ENCODE peak calls at places on chromosomes 13 and 19, in ten cellular contexts. J is Peyer's patch, C is IMR-90, Q is heart left ventricle, Z is uterus, D is tibial nerve, F is body of pancreas, N is erythroblast, X is sigmoid colon, V is GM12892. P is an unnamed sample.

GRCh38 chr13:90868321-90868920 is 479.1 kb upstream of the MIR17HG start:
- DNase-seq in J (no peak), C (peak), Q (peak), Z (no peak), D (no peak), F (peak), N (peak), X (no peak), V (no peak), P (no peak)

GRCh38 chr19:19591133-19591825 is 27.2 kb downstream of the PBX4 start:
- DNase-seq in J (peak), C (peak), Q (no peak), Z (no peak), D (no peak), F (peak), N (no peak), X (no peak), V (peak), P (peak)

GRCh38 chr19:58182577-58182988 is 278 bp upstream of the ZNF274 start:
- DNase-seq in J (no peak), C (no peak), Q (no peak), Z (no peak), D (no peak), F (no peak), N (no peak), X (no peak), V (peak), P (no peak)

GRCh38 chr13:60838581-60838980 is 441.6 kb downstream of the TDRD3 start:
- DNase-seq in J (no peak), C (no peak), Q (no peak), Z (no peak), D (no peak), F (no peak), N (no peak), X (no peak), V (no peak), P (no peak)

GRCh38 chr13:42720116-42720857 is 61.1 kb upstream of the FAM216B start:
- DNase-seq in J (peak), C (peak), Q (no peak), Z (peak), D (no peak), F (peak), N (no peak), X (peak), V (no peak), P (no peak)

GRCh38 chr13:101455863-101456262 is 3.4 kb downstream of the ITGBL1 start:
- DNase-seq in J (no peak), C (peak), Q (no peak), Z (no peak), D (no peak), F (no peak), N (no peak), X (no peak), V (no peak), P (no peak)

GRCh38 chr13:23551213-23552008 is 18.8 kb upstream of the TNFRSF19 start:
- DNase-seq in J (no peak), C (no peak), Q (no peak), Z (no peak), D (no peak), F (no peak), N (no peak), X (no peak), V (no peak), P (no peak)

GRCh38 chr13:36769545-36769944 is 49.5 kb upstream of the RFXAP start:
- DNase-seq in J (no peak), C (no peak), Q (no peak), Z (no peak), D (no peak), F (peak), N (no peak), X (no peak), V (no peak), P (no peak)

GRCh38 chr13:20696073-20696472 is 7.4 kb upstream of the IL17D start:
- DNase-seq in J (no peak), C (no peak), Q (no peak), Z (no peak), D (no peak), F (no peak), N (no peak), X (no peak), V (no peak), P (no peak)

GRCh38 chr19:51887522-51888498 is at the start of gene ZNF577:
- DNase-seq in J (peak), C (peak), Q (peak), Z (peak), D (peak), F (peak), N (peak), X (peak), V (no peak), P (peak)
- TF ChIP-seq POLR2A in J (no peak), C (peak), Q (no peak), Z (peak), D (peak), F (peak), N (peak), X (no peak), V (no peak), P (no peak)

GRCh38 chr19:41879670-41880328 is 2.7 kb downstream of the CD79A start:
- DNase-seq in J (no peak), C (no peak), Q (no peak), Z (no peak), D (no peak), F (no peak), N (no peak), X (no peak), V (no peak), P (no peak)

GRCh38 chr19:41883463-41883820 is 458 bp downstream of the ARHGEF1 start:
- DNase-seq in J (no peak), C (no peak), Q (no peak), Z (no peak), D (no peak), F (no peak), N (no peak), X (no peak), V (no peak), P (no peak)

GRCh38 chr19:41883821-41884733 is 1.1 kb downstream of the ARHGEF1 start:
- DNase-seq in J (peak), C (peak), Q (peak), Z (peak), D (peak), F (peak), N (peak), X (peak), V (peak), P (peak)

GRCh38 chr19:41880329-41880708 is 2.7 kb upstream of the ARHGEF1 start:
- DNase-seq in J (no peak), C (no peak), Q (no peak), Z (no peak), D (no peak), F (no peak), N (no peak), X (no peak), V (no peak), P (no peak)

DNA sequence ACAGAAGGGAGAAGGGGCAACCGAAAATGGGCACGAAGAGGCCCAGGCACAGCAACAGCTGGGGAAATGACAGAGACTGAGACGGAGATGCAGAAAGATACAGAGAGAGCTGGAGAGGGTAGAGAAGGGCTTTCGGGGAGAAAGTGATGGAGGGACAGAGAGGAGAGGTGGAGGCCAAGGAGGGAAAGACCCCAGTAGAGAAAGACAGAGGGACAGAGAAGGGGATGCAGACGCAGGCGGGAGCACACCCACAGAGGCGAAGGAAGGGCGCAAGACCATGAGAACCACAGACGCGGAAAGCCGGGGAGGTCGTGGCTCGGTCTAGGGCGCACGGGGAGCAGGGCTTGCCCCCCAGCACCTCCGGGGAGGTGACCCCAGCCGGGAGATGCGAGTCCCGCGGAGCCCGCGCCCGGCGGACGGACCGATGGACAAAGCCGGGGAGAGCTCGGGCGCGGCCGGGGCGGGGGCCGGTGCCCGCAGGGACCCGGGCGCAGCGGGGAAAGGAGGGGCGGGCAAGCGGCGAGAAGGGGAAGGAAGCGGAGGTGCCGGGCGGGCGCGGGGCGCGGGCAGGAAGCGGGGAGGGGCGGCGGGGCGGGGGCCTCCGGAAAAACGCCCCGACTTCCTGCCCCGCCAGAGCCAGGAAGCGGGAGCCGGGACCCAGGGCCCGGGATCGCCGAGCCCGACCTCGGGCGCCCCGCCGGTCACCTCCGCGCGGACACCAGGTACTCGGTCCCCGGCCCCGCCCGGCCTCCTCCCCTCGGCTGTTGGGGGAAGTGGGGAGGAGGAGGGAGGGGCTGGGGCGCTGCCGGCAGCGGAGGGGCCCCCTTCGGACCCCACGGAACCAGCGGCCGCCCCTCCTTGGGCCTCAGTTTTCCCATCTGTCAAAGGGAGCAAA is at the start of gene ARHGEF1:
- DNase-seq in J (peak), C (no peak), Q (peak), Z (peak), D (no peak), F (peak), N (no peak), X (peak), V (peak), P (peak)
- TF ChIP-seq POLR2A in J (peak), C (no peak), Q (peak), Z (peak), D (no peak), F (peak), N (no peak), X (no peak), V (peak), P (no peak)

DNA sequence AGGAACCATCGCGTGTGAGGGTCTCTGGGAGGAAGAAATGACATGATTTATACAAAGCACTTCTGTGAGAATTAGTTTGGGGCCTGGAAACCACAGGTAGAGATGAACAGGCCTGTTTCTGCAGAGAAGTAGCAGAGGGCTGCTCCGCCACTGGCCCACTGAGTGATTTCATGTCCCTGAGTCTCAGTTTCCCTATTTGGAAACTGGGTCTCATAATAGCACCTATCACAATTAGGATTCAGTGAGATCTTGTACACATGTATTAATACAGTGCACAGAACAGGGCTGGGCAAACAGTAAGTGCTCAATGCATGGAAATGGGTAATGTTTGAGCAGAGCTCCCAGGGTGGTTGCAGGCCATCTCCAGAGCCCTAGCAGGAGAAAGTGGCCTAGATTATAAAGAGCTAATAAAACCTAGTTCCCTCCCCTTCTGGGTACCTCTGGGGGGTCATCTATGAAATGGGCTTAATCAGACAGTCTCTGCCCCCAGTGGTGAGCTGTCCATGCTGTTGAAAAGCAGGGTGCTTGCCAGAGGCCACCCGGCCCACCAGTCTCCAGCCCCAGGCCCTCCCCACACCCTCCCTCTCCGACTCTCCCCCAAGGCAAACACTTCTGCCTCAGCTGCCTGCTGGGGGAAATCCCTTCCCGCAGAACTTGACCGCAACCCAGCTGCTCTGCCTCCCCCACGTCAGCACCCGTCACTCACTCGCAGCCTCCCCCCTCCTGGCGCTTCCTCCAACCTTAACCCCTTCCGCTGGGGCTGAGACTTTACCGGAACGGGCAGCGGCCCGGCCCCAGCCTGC is 4.5 kb downstream of the BCL3 start:
- DNase-seq in J (peak), C (peak), Q (peak), Z (peak), D (peak), F (peak), N (peak), X (peak), V (peak), P (peak)
- TF ChIP-seq POLR2A in J (peak), C (peak), Q (no peak), Z (peak), D (no peak), F (peak), N (no peak), X (peak), V (no peak), P (no peak)

GRCh38 chr13:30422056-30422914 is at the start of gene UBE2L5:
- DNase-seq in J (peak), C (peak), Q (peak), Z (peak), D (peak), F (peak), N (peak), X (peak), V (peak), P (peak)
- TF ChIP-seq POLR2A in J (peak), C (no peak), Q (peak), Z (peak), D (peak), F (peak), N (no peak), X (peak), V (no peak), P (peak)

DNA sequence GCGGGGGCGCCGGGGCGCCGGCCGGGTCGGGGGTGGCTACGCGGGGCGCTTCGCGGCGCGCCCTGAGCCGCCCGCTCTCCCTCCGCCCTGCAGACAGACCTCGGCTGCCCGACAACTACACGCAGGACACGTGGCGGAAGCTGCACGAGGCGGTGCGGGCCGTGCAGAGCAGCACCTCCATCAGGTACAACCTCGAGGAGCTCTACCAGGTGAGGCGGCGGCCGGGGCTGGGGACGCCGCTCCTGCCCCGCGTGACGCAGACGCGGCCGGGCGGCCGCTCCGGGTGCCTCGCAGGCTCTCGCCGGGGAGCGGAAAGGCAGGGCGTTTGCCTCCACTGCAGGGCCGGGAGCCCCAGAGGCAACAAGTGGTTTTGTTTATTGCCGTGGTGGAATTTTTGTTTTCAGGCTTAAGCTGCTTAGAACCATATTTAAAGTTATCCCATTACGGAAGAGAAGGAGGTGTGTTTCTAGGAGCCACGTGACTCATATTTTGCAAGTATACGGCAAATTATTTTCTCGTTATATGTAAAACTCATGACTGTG is 538 bp downstream of the CUL4A start:
- DNase-seq in J (peak), C (peak), Q (peak), Z (peak), D (no peak), F (peak), N (peak), X (peak), V (peak), P (peak)
- TF ChIP-seq POLR2A in J (peak), C (no peak), Q (peak), Z (no peak), D (no peak), F (no peak), N (peak), X (no peak), V (peak), P (no peak)

P was measured in upper lobe of left lung.